ENCODE peak calls at places on chromosome 9, in four cellular contexts. W is OCI-LY7, M is nephron progenitor cell, G is astrocyte. F is an unnamed sample.

GRCh38 chr9:78312125-78312524 is 15.2 kb downstream of the PSAT1 start:
- DNase-seq in W (no peak), M (no peak), G (no peak), F (no peak)

GRCh38 chr9:118640836-118641557 is 728.2 kb downstream of the BRINP1 start:
- DNase-seq in W (no peak), M (no peak), G (peak), F (peak)

GRCh38 chr9:120841930-120842684 is 615 bp downstream of the PSMD5 start:
- DNase-seq in W (peak), M (no peak), G (peak), F (no peak)

GRCh38 chr9:126558051-126558665 is 55.6 kb upstream of the LMX1B start:
- DNase-seq in W (peak), M (peak), G (peak), F (peak)

GRCh38 chr9:34994429-34995287 is 5.1 kb downstream of the DNAJB5 start:
- DNase-seq in W (no peak), M (peak), G (peak), F (peak)

GRCh38 chr9:16268037-16269010 is 602.1 kb downstream of the BNC2 start:
- DNase-seq in W (no peak), M (no peak), G (no peak), F (no peak)

GRCh38 chr9:91094324-91095083 is 267.2 kb downstream of the AUH start:
- DNase-seq in W (no peak), M (no peak), G (no peak), F (no peak)

GRCh38 chr9:36120705-36121104 is 15.8 kb upstream of the GLIPR2 start:
- DNase-seq in W (no peak), M (no peak), G (no peak), F (no peak)

GRCh38 chr9:100911273-100911672 is 117.3 kb upstream of the PLPPR1 start:
- DNase-seq in W (no peak), M (no peak), G (no peak), F (no peak)

GRCh38 chr9:94182532-94182931 is 76.6 kb upstream of the ZNF169 start:
- DNase-seq in W (no peak), M (no peak), G (no peak), F (no peak)

GRCh38 chr9:10479172-10479571 is 133.6 kb downstream of the PTPRD start:
- DNase-seq in W (no peak), M (no peak), G (no peak), F (no peak)

GRCh38 chr9:15837079-15837679 is 284.3 kb downstream of the CCDC171 start:
- DNase-seq in W (peak), M (peak), G (peak), F (peak)

GRCh38 chr9:15354713-15355112 is 47.7 kb upstream of the TTC39B start:
- DNase-seq in W (peak), M (no peak), G (no peak), F (no peak)

GRCh38 chr9:108184941-108185340 is 670.8 kb downstream of the ACTL7B start:
- DNase-seq in W (no peak), M (no peak), G (peak), F (no peak)

GRCh38 chr9:97617939-97618416 is 15.2 kb downstream of the TSTD2 start:
- DNase-seq in W (peak), M (no peak), G (no peak), F (no peak)

GRCh38 chr9:97615439-97616072 is 17.6 kb downstream of the TSTD2 start:
- DNase-seq in W (peak), M (peak), G (peak), F (peak)
- TF ChIP-seq CTCF in W (peak), M (peak), G (peak), F (peak)

GRCh38 chr9:116163293-116164055 is 9.9 kb downstream of the PAPPA start:
- DNase-seq in W (peak), M (no peak), G (no peak), F (no peak)
- TF ChIP-seq CTCF in W (peak), M (no peak), G (peak), F (peak)

GRCh38 chr9:134298000-134298399 is 28.3 kb upstream of the RXRA start:
- DNase-seq in W (no peak), M (no peak), G (no peak), F (no peak)
- TF ChIP-seq CTCF in W (no peak), M (no peak), G (no peak), F (no peak)

GRCh38 chr9:133739408-133740280 is 1.5 kb upstream of the SARDH start:
- DNase-seq in W (no peak), M (no peak), G (no peak), F (no peak)

GRCh38 chr9:133740891-133741290 is 2.7 kb upstream of the SARDH start:
- DNase-seq in W (no peak), M (no peak), G (no peak), F (no peak)

GRCh38 chr9:133742251-133742650 is 4.1 kb upstream of the SARDH start:
- DNase-seq in W (no peak), M (no peak), G (no peak), F (no peak)

GRCh38 chr9:133741716-133742115 is 3.6 kb upstream of the SARDH start:
- DNase-seq in W (no peak), M (no peak), G (no peak), F (no peak)

GRCh38 chr9:133742849-133743444 is 4.8 kb upstream of the SARDH start:
- DNase-seq in W (peak), M (peak), G (peak), F (peak)
- TF ChIP-seq CTCF in W (peak), M (peak), G (peak), F (peak)

GRCh38 chr9:88660611-88661010 is 125.6 kb downstream of the NXNL2 start:
- DNase-seq in W (peak), M (no peak), G (no peak), F (peak)
- TF ChIP-seq CTCF in W (peak), M (peak), G (peak), F (peak)

DNA sequence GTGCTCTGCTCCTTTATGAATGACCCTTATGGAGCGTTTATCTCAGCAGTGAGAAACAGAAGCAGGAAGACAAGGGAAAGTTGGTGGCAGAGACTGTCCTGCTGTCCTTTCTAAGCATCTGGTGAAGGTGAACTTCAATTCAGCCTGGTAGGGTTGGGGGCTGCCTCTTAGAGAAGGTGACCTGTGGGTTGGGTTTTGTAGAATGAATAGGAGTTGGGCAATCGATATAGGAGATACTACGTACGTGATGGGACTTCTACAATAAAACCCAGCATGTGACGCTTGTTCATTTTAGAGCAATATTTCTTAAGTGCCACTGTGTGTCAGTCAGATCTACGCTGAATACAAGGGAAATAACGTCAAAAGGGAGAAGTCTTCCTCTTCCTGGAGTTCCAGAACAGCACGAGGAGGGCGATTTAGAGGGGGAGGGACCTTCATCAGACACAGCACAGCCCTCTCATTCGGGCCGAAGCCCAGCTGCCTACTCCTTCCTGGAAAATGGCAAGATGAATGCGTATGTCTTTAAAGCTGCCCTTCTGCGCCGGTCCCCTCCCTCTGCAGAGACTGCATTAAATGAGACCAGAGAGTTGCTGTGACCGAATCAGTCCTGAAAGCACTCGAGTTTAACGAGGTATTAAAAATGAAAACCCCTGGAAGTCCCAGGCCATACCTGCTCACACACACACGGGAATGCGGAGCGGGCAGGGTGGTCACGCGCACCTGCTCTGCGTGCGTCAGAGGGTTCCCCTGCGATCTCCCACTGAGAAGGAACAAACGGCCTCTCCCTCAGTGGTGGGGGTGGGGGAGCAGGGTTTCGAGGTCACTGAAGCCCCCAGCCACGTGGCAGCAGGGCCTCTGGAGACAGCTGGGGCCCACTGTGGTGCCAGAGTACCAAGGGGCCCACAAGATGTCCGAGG is 85.3 kb upstream of the SARDH start:
- DNase-seq in W (peak), M (no peak), G (no peak), F (no peak)
- TF ChIP-seq CTCF in W (no peak), M (no peak), G (no peak), F (no peak)

F was measured in HFFc6.